ENCODE peak calls at places on chromosomes 4 and X, in seven cellular contexts. S is HTR-8/SVneo; K is putamen; B is mucosa of descending colon; P is naive thymus-derived CD8-positive, alpha-beta T cell; R is activated CD4-positive, CD25-positive, alpha-beta regulatory T cell; Q is prostate gland. A is an unnamed sample.

GRCh38 chr4:26372525-26373172 is 51.8 kb downstream of the RBPJ start:
- DNase-seq in R (peak), S (no peak), P (peak), Q (peak), B (no peak), K (no peak), A (peak)

GRCh38 chr4:12729384-12729783 is 754.8 kb downstream of the RAB28 start:
- DNase-seq in Q (no peak), P (peak), B (no peak), K (no peak), R (no peak), S (peak), A (no peak)

GRCh38 chrX:19707472-19707871 is 179.9 kb downstream of the SH3KBP1 start:
- DNase-seq in K (no peak), B (no peak), Q (no peak), S (no peak), P (no peak), R (no peak), A (no peak)

GRCh38 chr4:86879641-86880040 is 12.6 kb downstream of the C4orf36 start:
- DNase-seq in K (no peak), B (no peak), R (no peak), P (no peak), Q (no peak), S (no peak), A (no peak)

GRCh38 chr4:184061582-184061981 is 156.1 kb downstream of the ENPP6 start:
- DNase-seq in B (no peak), Q (no peak), P (no peak), S (no peak), K (no peak), R (no peak), A (no peak)

GRCh38 chr4:159271857-159272256 is 169.0 kb downstream of the RAPGEF2 start:
- DNase-seq in K (no peak), P (no peak), Q (no peak), S (no peak), B (no peak), R (no peak), A (no peak)

GRCh38 chrX:103845165-103845653 is 13.2 kb upstream of the RAB9B start:
- DNase-seq in K (peak), S (no peak), P (peak), Q (peak), R (no peak), B (peak), A (peak)

GRCh38 chrX:107729558-107730297 is 45.9 kb downstream of the TSC22D3 start:
- DNase-seq in R (no peak), S (no peak), B (no peak), P (no peak), K (no peak), Q (peak), A (no peak)

GRCh38 chr4:20217951-20218350 is 33.8 kb upstream of the SLIT2 start:
- DNase-seq in B (no peak), R (no peak), P (no peak), S (no peak), K (no peak), Q (no peak), A (no peak)

A was measured in AG04449.